ENCODE peak calls at places on chromosome 21, in seven cellular contexts. X, I, Y, D, C, R and K are unnamed samples.

GRCh38 chr21:22056904-22057303 is 1058.7 kb downstream of the NCAM2 start:
- DNase-seq in X (no peak), I (no peak), Y (no peak), D (no peak), C (no peak), R (no peak), K (no peak)

GRCh38 chr21:36145259-36145658 is 10.4 kb downstream of the CBR3 start:
- DNase-seq in X (no peak), I (no peak), Y (no peak), D (peak), C (no peak), R (no peak), K (no peak)

GRCh38 chr21:39690454-39690853 is 54.5 kb upstream of the IGSF5 start:
- DNase-seq in X (no peak), I (no peak), Y (no peak), D (no peak), C (no peak), R (no peak), K (no peak)

GRCh38 chr21:40176732-40177131 is 309.5 kb downstream of the PCP4 start:
- DNase-seq in X (no peak), I (no peak), Y (no peak), D (no peak), C (no peak), R (peak), K (no peak)

GRCh38 chr21:44539991-44540666 is at the start of gene KRTAP10-1:
- DNase-seq in X (no peak), I (no peak), Y (no peak), D (no peak), C (no peak), R (no peak), K (no peak)

GRCh38 chr21:43268804-43269186 is 100.0 kb downstream of the CRYAA start:
- DNase-seq in X (no peak), I (no peak), Y (no peak), D (no peak), C (no peak), R (no peak), K (no peak)

GRCh38 chr21:32888971-32889370 is 117.4 kb upstream of the PAXBP1 start:
- DNase-seq in X (no peak), I (no peak), Y (no peak), D (no peak), C (no peak), R (no peak), K (no peak)

GRCh38 chr21:42558846-42559245 is 45.2 kb downstream of the SLC37A1 start:
- DNase-seq in X (no peak), I (no peak), Y (no peak), D (no peak), C (no peak), R (no peak), K (no peak)

GRCh38 chr21:33894736-33895288 is 20.8 kb downstream of the ATP5PO start:
- DNase-seq in X (peak), I (peak), Y (peak), D (peak), C (peak), R (peak), K (peak)

GRCh38 chr21:46295996-46296752 is 10.0 kb downstream of the YBEY start:
- DNase-seq in X (peak), I (peak), Y (no peak), D (peak), C (no peak), R (peak), K (peak)

GRCh38 chr21:29148535-29148934 is 18.1 kb downstream of the MAP3K7CL start:
- DNase-seq in X (no peak), I (no peak), Y (no peak), D (no peak), C (no peak), R (no peak), K (no peak)

GRCh38 chr21:27346041-27346448 is 379.2 kb upstream of the ADAMTS5 start:
- DNase-seq in X (no peak), I (no peak), Y (no peak), D (no peak), C (no peak), R (no peak), K (no peak)

GRCh38 chr21:45318146-45318555 is 30.5 kb upstream of the POFUT2 start:
- DNase-seq in X (no peak), I (no peak), Y (no peak), D (no peak), C (no peak), R (no peak), K (no peak)

GRCh38 chr21:36504067-36505058 is 24.4 kb upstream of the CLDN14 start:
- DNase-seq in X (peak), I (peak), Y (peak), D (peak), C (peak), R (peak), K (peak)

GRCh38 chr21:40615503-40616376 is 231.2 kb downstream of the DSCAM start:
- DNase-seq in X (no peak), I (no peak), Y (no peak), D (no peak), C (no peak), R (no peak), K (no peak)

GRCh38 chr21:31326478-31327247 is 17.4 kb downstream of the TIAM1 start:
- DNase-seq in X (peak), I (no peak), Y (no peak), D (peak), C (peak), R (no peak), K (no peak)

GRCh38 chr21:43603230-43603626 is 56.1 kb downstream of the HSF2BP start:
- DNase-seq in X (no peak), I (no peak), Y (no peak), D (no peak), C (no peak), R (peak), K (no peak)

GRCh38 chr21:15457962-15458361 is 271.8 kb upstream of the USP25 start:
- DNase-seq in X (no peak), I (no peak), Y (no peak), D (no peak), C (no peak), R (no peak), K (no peak)

GRCh38 chr21:17370750-17371325 is 142.0 kb upstream of the CXADR start:
- DNase-seq in X (no peak), I (no peak), Y (no peak), D (no peak), C (no peak), R (no peak), K (no peak)

GRCh38 chr21:46048926-46049889 is 48.7 kb upstream of the COL6A2 start:
- DNase-seq in X (no peak), I (no peak), Y (no peak), D (no peak), C (no peak), R (no peak), K (peak)

GRCh38 chr21:37848721-37849490 is 67.4 kb downstream of the KCNJ6 start:
- DNase-seq in X (no peak), I (no peak), Y (no peak), D (no peak), C (no peak), R (no peak), K (no peak)

GRCh38 chr21:43866233-43866632 is 1.2 kb downstream of the AGPAT3 start:
- DNase-seq in X (no peak), I (no peak), Y (no peak), D (peak), C (peak), R (no peak), K (peak)

GRCh38 chr21:45161039-45161945 is 86.9 kb downstream of the ADARB1 start:
- DNase-seq in X (no peak), I (no peak), Y (no peak), D (no peak), C (no peak), R (no peak), K (no peak)

GRCh38 chr21:45831991-45832740 is 149.4 kb upstream of the COL6A1 start:
- DNase-seq in X (no peak), I (no peak), Y (no peak), D (no peak), C (no peak), R (no peak), K (no peak)

GRCh38 chr21:33202464-33203363 is 27.0 kb upstream of the IFNAR2 start:
- DNase-seq in X (no peak), I (no peak), Y (no peak), D (no peak), C (no peak), R (no peak), K (no peak)

GRCh38 chr21:16460936-16461335 is 731.2 kb downstream of the USP25 start:
- DNase-seq in X (no peak), I (no peak), Y (no peak), D (no peak), C (no peak), R (no peak), K (no peak)

GRCh38 chr21:28336299-28336698 is 656.4 kb downstream of the LTN1 start:
- DNase-seq in X (no peak), I (no peak), Y (peak), D (no peak), C (peak), R (no peak), K (peak)

GRCh38 chr21:43269461-43269860 is 100.7 kb downstream of the CRYAA start:
- DNase-seq in X (no peak), I (no peak), Y (no peak), D (peak), C (peak), R (no peak), K (no peak)

GRCh38 chr21:32728455-32729237 is 833 bp upstream of the SYNJ1 start:
- DNase-seq in X (no peak), I (no peak), Y (no peak), D (no peak), C (no peak), R (no peak), K (no peak)

GRCh38 chr21:35925497-35925896 is 134.8 kb downstream of the SETD4 start:
- DNase-seq in X (no peak), I (no peak), Y (no peak), D (no peak), C (no peak), R (no peak), K (no peak)

GRCh38 chr21:35257413-35257812 is 208.3 kb upstream of the RUNX1 start:
- DNase-seq in X (no peak), I (no peak), Y (no peak), D (no peak), C (no peak), R (peak), K (no peak)